ENCODE peak calls at places on chromosomes 16 and 17, in five cellular contexts. B, N, W, Y and I are unnamed samples.

GRCh38 chr16:10981697-10982216 is 37.4 kb downstream of the CLEC16A start:
- DNase-seq in B (no peak), N (no peak), W (no peak), Y (no peak), I (peak; percentile 43)

GRCh38 chr17:6753006-6753445 is 2.8 kb upstream of the XAF1 start:
- DNase-seq in B (no peak), N (peak; percentile 80), W (peak; percentile 70), Y (peak; percentile 80), I (peak; percentile 49)

GRCh38 chr16:57372372-57373116 is at the start of gene CX3CL1:
- DNase-seq in B (peak; percentile 69), N (no peak), W (peak; percentile 68), Y (peak; percentile 87), I (peak; percentile 36)

GRCh38 chr17:36594626-36595401 is 3.1 kb downstream of the DHRS11 start:
- DNase-seq in B (no peak), N (peak; percentile 34), W (no peak), Y (no peak), I (no peak)

GRCh38 chr16:78684040-78684611 is 584.7 kb downstream of the WWOX start:
- DNase-seq in B (no peak), N (no peak), W (peak; percentile 85), Y (peak; percentile 81), I (peak; percentile 84)

GRCh38 chr16:8660841-8661301 is 13.5 kb upstream of the ABAT start:
- DNase-seq in B (peak; percentile 82), N (peak; percentile 87), W (peak; percentile 41), Y (peak; percentile 74), I (peak; percentile 51)

GRCh38 chr17:50021681-50022370 is 26.8 kb upstream of the DLX3 start:
- DNase-seq in B (no peak), N (no peak), W (no peak), Y (no peak), I (no peak)

GRCh38 chr17:67022451-67022810 is 21.9 kb upstream of the CACNG1 start:
- DNase-seq in B (no peak), N (no peak), W (no peak), Y (no peak), I (no peak)

GRCh38 chr17:19254651-19255050 is 17.5 kb downstream of the EPN2 start:
- DNase-seq in B (no peak), N (no peak), W (no peak), Y (peak; percentile 17), I (no peak)

GRCh38 chr17:80646328-80646727 is 101.7 kb downstream of the RPTOR start:
- DNase-seq in B (no peak), N (no peak), W (no peak), Y (no peak), I (no peak)

GRCh38 chr17:66786101-66786500 is 48.8 kb upstream of the CACNG5 start:
- DNase-seq in B (no peak), N (no peak), W (no peak), Y (no peak), I (no peak)

GRCh38 chr17:34606721-34607120 is 27.3 kb downstream of the TMEM132E start:
- DNase-seq in B (no peak), N (no peak), W (no peak), Y (no peak), I (peak; percentile 23)

GRCh38 chr16:3099732-3100499 is 822 bp upstream of the ZSCAN10 start:
- DNase-seq in B (peak; percentile 97), N (peak; percentile 97), W (peak; percentile 83), Y (peak; percentile 92), I (peak; percentile 91)

GRCh38 chr17:21298056-21298982 is 13.8 kb downstream of the MAP2K3 start:
- DNase-seq in B (no peak), N (no peak), W (no peak), Y (no peak), I (no peak)
- H3K4me3 ChIP-seq in B (no peak overlapping the region), N (no peak overlapping the region), W (no peak overlapping the region), Y (no peak overlapping the region), I (no peak overlapping the region)

GRCh38 chr17:77542551-77543490 is 402.1 kb downstream of the SEC14L1 start:
- DNase-seq in B (peak; percentile 94), N (peak; percentile 82), W (peak; percentile 86), Y (peak; percentile 93), I (peak; percentile 68)
- H3K27me3 ChIP-seq in B (no peaks in the 10 kb centered on the region), N (peaks cover 36% of the 10 kb centered on the region), W (no peaks in the 10 kb centered on the region), Y (no peaks in the 10 kb centered on the region), I (peaks cover 2% of the 10 kb centered on the region)

GRCh38 chr17:82598256-82599011 is 49.8 kb downstream of the WDR45B start:
- DNase-seq in B (no peak), N (no peak), W (no peak), Y (peak; percentile 55), I (peak; percentile 27)
- H3K36me3 ChIP-seq in B (peaks cover 33% of the 10 kb centered on the region), N (peaks cover 78% of the 10 kb centered on the region), W (no peaks in the 10 kb centered on the region), Y (peaks cover 16% of the 10 kb centered on the region), I (peaks cover 90% of the 10 kb centered on the region)

GRCh38 chr16:31351246-31351936 is 3.6 kb upstream of the ITGAX start:
- DNase-seq in B (no peak), N (no peak), W (no peak), Y (no peak), I (no peak)
- H3K4me3 ChIP-seq in B (no peak overlapping the region), N (no peak overlapping the region), W (no peak overlapping the region), Y (no peak overlapping the region), I (no peak overlapping the region)

DNA sequence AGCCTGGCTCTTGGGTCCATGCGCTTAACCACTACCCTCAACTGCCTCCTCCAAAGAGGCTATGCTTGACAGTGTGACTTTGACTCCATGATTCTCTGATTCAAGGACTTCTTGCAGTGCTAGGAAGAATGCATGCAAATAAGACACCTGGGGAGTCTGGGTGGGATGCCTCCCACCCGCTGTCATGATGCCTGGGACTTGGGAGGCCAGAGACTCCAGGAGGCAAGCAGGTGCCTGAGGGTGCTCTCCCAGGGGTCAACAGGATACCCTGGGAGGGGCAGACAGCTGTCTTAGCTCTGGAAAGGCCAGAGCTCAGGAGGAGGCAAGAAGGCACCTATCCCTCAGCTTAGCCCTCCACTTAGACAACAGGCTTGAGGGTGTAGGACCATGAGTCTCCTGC is 38.4 kb downstream of the SRCIN1 start:
- DNase-seq in B (no peak), N (no peak), W (no peak), Y (no peak), I (no peak)
- H3K27me3 ChIP-seq in B (peaks cover 69% of the 10 kb centered on the region), N (peaks cover 100% of the 10 kb centered on the region), W (peaks cover 1% of the 10 kb centered on the region), Y (peaks cover 62% of the 10 kb centered on the region), I (no peaks in the 10 kb centered on the region)

GRCh38 chr17:47925677-47925987 is 15.7 kb upstream of the PNPO start:
- DNase-seq in B (no peak), N (no peak), W (no peak), Y (no peak), I (no peak)

GRCh38 chr17:47927821-47928400 is 13.5 kb upstream of the PNPO start:
- DNase-seq in B (no peak), N (no peak), W (no peak), Y (no peak), I (no peak)

GRCh38 chr17:47929218-47930000 is 12.0 kb upstream of the PNPO start:
- DNase-seq in B (no peak), N (peak; percentile 33), W (no peak), Y (peak; percentile 74), I (no peak)

GRCh38 chr17:47924785-47925676 is 16.3 kb upstream of the PNPO start:
- DNase-seq in B (no peak), N (no peak), W (no peak), Y (no peak), I (no peak)

DNA sequence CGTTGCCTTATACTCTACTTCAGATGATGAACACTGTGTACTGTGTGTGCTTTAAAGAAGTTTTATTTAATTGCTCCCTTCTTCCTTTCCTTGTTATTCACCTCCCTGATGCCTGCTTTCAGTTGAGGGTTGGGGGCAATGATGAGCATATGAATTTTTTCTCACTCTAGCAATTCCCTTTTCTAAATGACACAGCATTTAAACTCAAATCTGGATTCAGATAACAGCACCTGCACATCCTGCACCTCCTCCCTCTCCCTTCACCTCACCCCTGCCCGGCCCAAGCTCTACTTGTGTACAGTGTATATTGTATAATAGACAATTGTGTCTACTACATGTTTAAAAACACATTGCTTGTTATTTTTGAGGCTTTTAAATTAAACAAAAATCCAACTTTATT is 13.0 kb upstream of the PNPO start:
- DNase-seq in B (no peak), N (no peak), W (no peak), Y (no peak), I (no peak)
- H3K36me3 ChIP-seq in B (peaks cover 25% of the 10 kb centered on the region), N (peaks cover 76% of the 10 kb centered on the region), W (no peaks in the 10 kb centered on the region), Y (peaks cover 11% of the 10 kb centered on the region), I (peaks cover 39% of the 10 kb centered on the region)